ENCODE peak calls at places on chromosomes 2 and 18, in nine cellular contexts. P is MV-4-11; Z is choroid plexus epithelial cell; O is amniotic epithelial cell; U is DND-41; C is left cardiac atrium; H is HS-5; K is EH; N is stimulated activated CD4-positive, alpha-beta T cell treated with anti-CD3 and anti-CD28 coated beads, Interleukin-1b, Interleukin-23, amount 100 ng/mL, for 24 hours. W is an unnamed sample.

GRCh38 chr18:56207989-56208388 is 430.4 kb downstream of the TXNL1 start:
- DNase-seq in U (no peak), N (no peak), H (no peak), Z (no peak), K (no peak), C (no peak), P (no peak), O (no peak), W (no peak)

GRCh38 chr2:12303181-12304030 is 413.3 kb upstream of the TRIB2 start:
- DNase-seq in C (no peak), H (no peak), P (peak), K (peak), N (no peak), Z (peak), U (peak), O (peak), W (no peak)

GRCh38 chr2:7161501-7161900 is 244.3 kb downstream of the RNF144A start:
- DNase-seq in K (no peak), P (no peak), H (no peak), U (no peak), N (no peak), Z (peak), C (no peak), O (no peak), W (no peak)

GRCh38 chr2:8418721-8419120 is 263.1 kb upstream of the ID2 start:
- DNase-seq in K (peak), C (no peak), P (no peak), N (no peak), O (peak), U (no peak), Z (peak), H (no peak), W (no peak)

GRCh38 chr2:44045061-44045460 is 49.3 kb upstream of the LRPPRC start:
- DNase-seq in N (no peak), P (no peak), O (no peak), H (no peak), Z (no peak), U (no peak), K (no peak), C (no peak), W (no peak)

GRCh38 chr2:64456298-64456697 is 2.3 kb downstream of the LGALSL start:
- DNase-seq in O (no peak), Z (no peak), U (no peak), P (no peak), H (no peak), N (no peak), C (no peak), K (no peak), W (no peak)

GRCh38 chr18:3305933-3306332 is 44.0 kb downstream of the MYL12B start:
- DNase-seq in U (no peak), P (peak), N (no peak), H (no peak), Z (peak), C (no peak), O (peak), K (no peak), W (peak)

GRCh38 chr18:74571895-74572680 is 25.6 kb upstream of the ZNF407 start:
- DNase-seq in H (no peak), U (no peak), P (no peak), Z (no peak), C (peak), N (no peak), K (no peak), O (no peak), W (no peak)

GRCh38 chr2:15284601-15285000 is 276.5 kb downstream of the NBAS start:
- DNase-seq in P (no peak), U (no peak), N (no peak), K (no peak), H (no peak), C (no peak), O (no peak), Z (no peak), W (no peak)

GRCh38 chr2:162400336-162400735 is 56.4 kb downstream of the GCA start:
- DNase-seq in N (no peak), H (no peak), U (no peak), C (no peak), P (no peak), Z (no peak), K (no peak), O (no peak), W (no peak)

GRCh38 chr2:72561621-72562318 is 264.1 kb downstream of the EXOC6B start:
- DNase-seq in H (peak), C (no peak), U (no peak), K (peak), Z (peak), N (no peak), P (no peak), O (peak), W (no peak)

GRCh38 chr2:239927424-239927981 is 97.6 kb downstream of the NDUFA10 start:
- DNase-seq in P (peak), U (peak), K (peak), Z (peak), N (peak), O (peak), C (no peak), H (peak), W (no peak)

GRCh38 chr18:5298156-5298852 is 2.8 kb upstream of the ZBTB14 start:
- DNase-seq in H (no peak), P (no peak), C (no peak), U (no peak), O (no peak), K (no peak), Z (peak), N (no peak), W (no peak)

GRCh38 chr2:156673981-156674380 is 237.8 kb downstream of the GPD2 start:
- DNase-seq in Z (no peak), H (no peak), K (no peak), P (no peak), U (no peak), O (no peak), C (no peak), N (no peak), W (no peak)

GRCh38 chr2:19228720-19229119 is 129.7 kb downstream of the OSR1 start:
- DNase-seq in O (no peak), C (no peak), Z (no peak), N (no peak), P (no peak), K (no peak), H (no peak), U (no peak), W (no peak)

GRCh38 chr2:231687961-231688360 is 20.4 kb upstream of the PTMA start:
- DNase-seq in P (no peak), N (no peak), H (no peak), K (no peak), Z (no peak), O (no peak), C (no peak), U (no peak), W (no peak)

GRCh38 chr2:20677301-20678176 is 10.6 kb downstream of the GDF7 start:
- DNase-seq in O (no peak), U (no peak), K (no peak), P (no peak), C (no peak), H (no peak), Z (no peak), N (no peak), W (no peak)

W was measured in Kasumi-1.